ENCODE peak calls at places on chromosomes 13 and 19, in four cellular contexts. D is transverse colon; R is NCI-H2107; L is CD8-positive, alpha-beta memory T cell. Z is an unnamed sample.

GRCh38 chr13:103195762-103196161 is 129.5 kb upstream of the SLC10A2 start:
- DNase-seq in D (no peak), L (no peak), R (no peak), Z (no peak)

GRCh38 chr13:33251131-33251629 is 34.4 kb downstream of the STARD13 start:
- DNase-seq in D (no peak), L (no peak), R (no peak), Z (peak)

GRCh38 chr13:43303040-43303729 is 279.8 kb downstream of the DNAJC15 start:
- DNase-seq in L (no peak), D (peak), R (peak), Z (peak)

GRCh38 chr19:16260794-16261161 is 63.1 kb downstream of the AP1M1 start:
- DNase-seq in L (no peak), R (no peak), D (no peak), Z (no peak)

GRCh38 chr13:50208826-50209335 is 193.6 kb downstream of the KCNRG start:
- DNase-seq in D (peak), L (no peak), R (no peak), Z (no peak)

GRCh38 chr19:44059229-44059628 is 7.4 kb downstream of the ZNF223 start:
- DNase-seq in D (no peak), R (no peak), L (no peak), Z (no peak)

GRCh38 chr19:30065680-30066606 is 123.9 kb downstream of the URI1 start:
- DNase-seq in L (no peak), D (peak), R (no peak), Z (no peak)

GRCh38 chr19:10074153-10074552 is 12.0 kb upstream of the SHFL start:
- DNase-seq in D (no peak), R (peak), L (peak), Z (no peak)

GRCh38 chr19:11268783-11269267 is 6.5 kb upstream of the DOCK6 start:
- DNase-seq in R (no peak), L (no peak), D (peak), Z (no peak)

GRCh38 chr19:12155324-12155723 is 1.2 kb downstream of the ZNF625 start:
- DNase-seq in L (no peak), D (no peak), R (no peak), Z (no peak)

GRCh38 chr13:71525004-71525403 is 342.0 kb downstream of the DACH1 start:
- DNase-seq in R (no peak), D (no peak), L (no peak), Z (no peak)

GRCh38 chr13:23670793-23671192 is 100.6 kb downstream of the TNFRSF19 start:
- DNase-seq in D (no peak), L (no peak), R (no peak), Z (no peak)

GRCh38 chr13:113978741-113979481 is 5.0 kb upstream of the C13orf46 start:
- DNase-seq in L (peak), D (no peak), R (no peak), Z (peak)

GRCh38 chr13:73018336-73018735 is 40.5 kb upstream of the KLF5 start:
- DNase-seq in L (no peak), R (no peak), D (no peak), Z (no peak)

GRCh38 chr19:48516536-48516935 is 4.9 kb upstream of the LMTK3 start:
- DNase-seq in L (no peak), D (no peak), R (no peak), Z (no peak)

GRCh38 chr19:6312018-6312417 is 21.4 kb downstream of the ACER1 start:
- DNase-seq in R (no peak), D (no peak), L (no peak), Z (no peak)

GRCh38 chr19:33621811-33622504 is at the start of gene CHST8:
- DNase-seq in L (no peak), R (no peak), D (peak), Z (peak)

GRCh38 chr13:33745370-33746324 is 72.3 kb upstream of the RFC3 start:
- DNase-seq in R (peak), L (no peak), D (peak), Z (no peak)

GRCh38 chr13:77172650-77173049 is 145.7 kb upstream of the FBXL3 start:
- DNase-seq in L (no peak), D (no peak), R (no peak), Z (no peak)

GRCh38 chr13:27455331-27455855 is 5.0 kb upstream of the MTIF3 start:
- DNase-seq in L (no peak), D (no peak), R (no peak), Z (no peak)

GRCh38 chr19:6536138-6536671 is 5.4 kb downstream of the TNFSF9 start:
- DNase-seq in D (peak), L (peak), R (no peak), Z (no peak)

GRCh38 chr13:100657881-100658315 is 16.7 kb downstream of the TMTC4 start:
- DNase-seq in D (no peak), L (no peak), R (no peak), Z (no peak)

GRCh38 chr13:32824671-32825070 is 191.6 kb upstream of the KL start:
- DNase-seq in D (no peak), L (no peak), R (no peak), Z (no peak)

GRCh38 chr13:98771838-98772611 is 19.6 kb upstream of the SLC15A1 start:
- DNase-seq in R (no peak), L (no peak), D (no peak), Z (no peak)

GRCh38 chr13:47957073-47957472 is 44.0 kb downstream of the SUCLA2 start:
- DNase-seq in D (no peak), R (no peak), L (no peak), Z (no peak)

GRCh38 chr13:30373727-30374126 is 48.6 kb upstream of the UBE2L5 start:
- DNase-seq in R (no peak), D (peak), L (peak), Z (peak)

GRCh38 chr19:19185853-19186728 is 5.9 kb downstream of the BORCS8 start:
- DNase-seq in R (no peak), D (peak), L (peak), Z (no peak)

GRCh38 chr13:29924482-29924884 is 74.1 kb upstream of the UBL3 start:
- DNase-seq in R (peak), D (no peak), L (no peak), Z (no peak)

GRCh38 chr19:48615145-48616040 is 517 bp upstream of the FAM83E start:
- DNase-seq in R (no peak), D (no peak), L (no peak), Z (no peak)

GRCh38 chr13:47822036-47822435 is 179.0 kb downstream of the SUCLA2 start:
- DNase-seq in R (no peak), D (no peak), L (no peak), Z (no peak)

GRCh38 chr19:23718802-23719201 is 31.8 kb upstream of the ZNF675 start:
- DNase-seq in R (no peak), L (no peak), D (no peak), Z (no peak)